ENCODE peak calls at places on chromosome X, in four cellular contexts. E is lower lobe of right lung; N is activated CD4-positive, alpha-beta T cell treated with anti-CD3 and anti-CD28 coated beads, Interleukin-2, amount 50 U/mL, for 4 hours; R is neuronal stem cell. S is an unnamed sample.

GRCh38 chrX:136750364-136750763 is 30.4 kb downstream of the ARHGEF6 start:
- DNase-seq in N (no peak), R (no peak), E (no peak), S (no peak)

GRCh38 chrX:101057095-101057714 is 5.3 kb upstream of the TRMT2B start:
- DNase-seq in R (no peak), N (no peak), E (no peak), S (no peak)

GRCh38 chrX:98331407-98331806 is 1447.7 kb downstream of the RPA4 start:
- DNase-seq in E (no peak), R (no peak), N (no peak), S (no peak)

GRCh38 chrX:22392176-22392814 is 119.6 kb downstream of the CBLL2 start:
- DNase-seq in N (no peak), E (no peak), R (no peak), S (no peak)

GRCh38 chrX:39766085-39766726 is 331.6 kb downstream of the BCOR start:
- DNase-seq in E (no peak), N (no peak), R (no peak), S (no peak)

GRCh38 chrX:39642071-39642470 is 455.7 kb downstream of the BCOR start:
- DNase-seq in E (no peak), N (no peak), R (no peak), S (no peak)

GRCh38 chrX:29231800-29232199 is 644.6 kb downstream of the IL1RAPL1 start:
- DNase-seq in N (no peak), E (no peak), R (no peak), S (no peak)

GRCh38 chrX:100413231-100413630 is 3.2 kb upstream of the PCDH19 start:
- DNase-seq in E (no peak), N (no peak), R (no peak), S (no peak)

GRCh38 chrX:21940356-21940829 is at the start of gene SMS:
- DNase-seq in N (peak), R (no peak), E (peak), S (no peak)

GRCh38 chrX:103356023-103356798 is at the start of gene TCEAL9:
- DNase-seq in R (no peak), N (no peak), E (peak), S (no peak)

GRCh38 chrX:154370300-154370881 is 4.0 kb downstream of the FLNA start:
- DNase-seq in R (no peak), E (no peak), N (no peak), S (no peak)

GRCh38 chrX:31717474-31717873 is 645.6 kb upstream of the FTHL17 start:
- DNase-seq in R (no peak), N (no peak), E (no peak), S (no peak)

GRCh38 chrX:10233173-10233572 is 76.4 kb downstream of the CLCN4 start:
- DNase-seq in E (no peak), R (no peak), N (no peak), S (no peak)

GRCh38 chrX:112636951-112637541 is 42.7 kb downstream of the LHFPL1 start:
- DNase-seq in N (no peak), E (no peak), R (no peak), S (no peak)

GRCh38 chrX:12610079-12610478 is 181.1 kb upstream of the PRPS2 start:
- DNase-seq in N (no peak), R (no peak), E (no peak), S (no peak)

GRCh38 chrX:77622672-77623071 is 163.3 kb downstream of the ATRX start:
- DNase-seq in E (no peak), N (no peak), R (no peak), S (no peak)

GRCh38 chrX:30261012-30261411 is 14.1 kb downstream of the MAGEB1 start:
- DNase-seq in R (no peak), E (no peak), N (no peak), S (no peak)

GRCh38 chrX:117895418-117895817 is 221.2 kb downstream of the KLHL13 start:
- DNase-seq in R (no peak), N (no peak), E (no peak), S (no peak)

GRCh38 chrX:130174937-130175336 is 3.2 kb downstream of the RAB33A start:
- DNase-seq in R (no peak), E (no peak), N (no peak), S (no peak)

GRCh38 chrX:22165732-22166457 is 106.8 kb upstream of the CBLL2 start:
- DNase-seq in N (no peak), E (no peak), R (no peak), S (no peak)

GRCh38 chrX:68929332-68930150 is 100.7 kb downstream of the EFNB1 start:
- DNase-seq in R (no peak), N (no peak), E (no peak), S (no peak)

GRCh38 chrX:121256653-121257052 is 209.2 kb downstream of the GLUD2 start:
- DNase-seq in N (no peak), R (no peak), E (no peak), S (no peak)

GRCh38 chrX:129980043-129980442 is 2.4 kb upstream of the BCORL1 start:
- DNase-seq in R (no peak), N (no peak), E (peak), S (no peak)

GRCh38 chrX:10121787-10122186 is 35.0 kb upstream of the CLCN4 start:
- DNase-seq in E (no peak), N (no peak), R (no peak), S (no peak)

GRCh38 chrX:11655282-11655985 is 10.3 kb downstream of the ARHGAP6 start:
- DNase-seq in N (no peak), R (no peak), E (no peak), S (no peak)

GRCh38 chrX:40578039-40578438 is 2.7 kb upstream of the ATP6AP2 start:
- DNase-seq in E (no peak), R (no peak), N (no peak), S (no peak)

GRCh38 chrX:115650449-115650848 is 89.5 kb downstream of the PLS3 start:
- DNase-seq in N (no peak), R (no peak), E (no peak), S (no peak)

GRCh38 chrX:46712733-46713132 is 46.2 kb downstream of the SLC9A7 start:
- DNase-seq in R (no peak), N (no peak), E (no peak), S (no peak)

GRCh38 chrX:150627957-150628356 is 59.5 kb downstream of the MTM1 start:
- DNase-seq in E (no peak), R (no peak), N (no peak), S (no peak)

GRCh38 chrX:40973619-40974018 is 111.6 kb upstream of the USP9X start:
- DNase-seq in R (no peak), E (no peak), N (no peak), S (no peak)

GRCh38 chrX:100928660-100929613 is at the start of gene XKRX:
- DNase-seq in E (peak), R (peak), N (peak), S (no peak)

GRCh38 chrX:77342028-77342427 is 105.2 kb upstream of the FGF16 start:
- DNase-seq in E (no peak), R (no peak), N (no peak), S (no peak)

GRCh38 chrX:24990585-24990984 is 25.2 kb downstream of the ARX start:
- DNase-seq in E (no peak), R (no peak), N (no peak), S (no peak)

GRCh38 chrX:51496501-51497291 is at the start of gene NUDT11:
- DNase-seq in R (peak), E (peak), N (peak), S (no peak)

GRCh38 chrX:13090261-13091110 is 46.1 kb upstream of the FAM9C start:
- DNase-seq in R (no peak), N (no peak), E (no peak), S (no peak)

GRCh38 chrX:346034-346813 is 27.6 kb upstream of the GTPBP6 start:
- DNase-seq in E (peak), R (no peak), N (no peak), S (no peak)

GRCh38 chrX:23981711-23982110 is 45.3 kb downstream of the KLHL15 start:
- DNase-seq in E (no peak), R (no peak), N (no peak), S (no peak)

S was measured in iPS DF 19.7.